ENCODE peak calls at places on chromosomes 1 and 21, in eight cellular contexts. P, C, E, O, I, Q, N and U are unnamed samples.
A peak's percentile ranks its signal among the peaks of the same experiment; 100 is the strongest.

GRCh38 chr1:9101510-9102146 is 27.3 kb downstream of the GPR157 start:
- DNase-seq in P (no peak), C (peak; percentile 57), E (no peak), O (peak; percentile 51), I (no peak), Q (no peak), N (no peak), U (no peak)

GRCh38 chr1:1479547-1480483 is 8.2 kb downstream of the ATAD3B start:
- DNase-seq in P (no peak), C (no peak), E (no peak), O (no peak), I (no peak), Q (no peak), N (no peak), U (no peak)

GRCh38 chr1:175618559-175618958 is 124.8 kb downstream of the TNR start:
- DNase-seq in P (no peak), C (no peak), E (no peak), O (no peak), I (no peak), Q (no peak), N (no peak), U (no peak)

GRCh38 chr1:168135116-168135981 is 1.4 kb downstream of the GPR161 start:
- DNase-seq in P (no peak), C (peak; percentile 26), E (no peak), O (no peak), I (no peak), Q (no peak), N (no peak), U (no peak)

GRCh38 chr1:182441719-182442118 is 8.2 kb upstream of the RGSL1 start:
- DNase-seq in P (no peak), C (no peak), E (no peak), O (no peak), I (no peak), Q (no peak), N (no peak), U (no peak)

GRCh38 chr1:162631546-162632233 is 574 bp upstream of the DDR2 start:
- DNase-seq in P (no peak), C (peak; percentile 56), E (no peak), O (peak; percentile 79), I (no peak), Q (no peak), N (no peak), U (no peak)

GRCh38 chr21:34565238-34565637 is 49.7 kb downstream of the RCAN1 start:
- DNase-seq in P (no peak), C (no peak), E (no peak), O (no peak), I (no peak), Q (no peak), N (no peak), U (no peak)

GRCh38 chr21:42845296-42845965 is 33.9 kb downstream of the WDR4 start:
- DNase-seq in P (no peak), C (peak; percentile 32), E (no peak), O (no peak), I (no peak), Q (no peak), N (peak; percentile 61), U (peak; percentile 73)

GRCh38 chr1:201602413-201603265 is 63.7 kb downstream of the NAV1 start:
- DNase-seq in P (no peak), C (peak; percentile 99), E (peak; percentile 93), O (peak; percentile 87), I (no peak), Q (no peak), N (no peak), U (peak; percentile 28)

GRCh38 chr1:200099040-200099439 is 71.5 kb downstream of the NR5A2 start:
- DNase-seq in P (no peak), C (no peak), E (no peak), O (no peak), I (no peak), Q (no peak), N (no peak), U (no peak)

GRCh38 chr1:232655041-232655745 is 25.3 kb upstream of the SIPA1L2 start:
- DNase-seq in P (no peak), C (peak; percentile 34), E (no peak), O (no peak), I (no peak), Q (peak; percentile 8), N (no peak), U (no peak)

GRCh38 chr1:43426221-43426620 is 27.5 kb downstream of the HYI start:
- DNase-seq in P (no peak), C (no peak), E (no peak), O (no peak), I (no peak), Q (no peak), N (peak; percentile 72), U (no peak)

GRCh38 chr1:36225298-36225899 is 1.2 kb downstream of the THRAP3 start:
- DNase-seq in P (no peak), C (no peak), E (no peak), O (no peak), I (no peak), Q (no peak), N (no peak), U (no peak)

GRCh38 chr1:22612657-22613056 is 23.8 kb upstream of the C1QA start:
- DNase-seq in P (no peak), C (no peak), E (no peak), O (no peak), I (no peak), Q (no peak), N (no peak), U (no peak)

GRCh38 chr1:244678687-244679086 is 25.8 kb downstream of the DESI2 start:
- DNase-seq in P (no peak), C (no peak), E (no peak), O (no peak), I (no peak), Q (no peak), N (no peak), U (no peak)

GRCh38 chr1:14689996-14690614 is 91.6 kb downstream of the KAZN start:
- DNase-seq in P (no peak), C (peak; percentile 77), E (no peak), O (no peak), I (no peak), Q (no peak), N (no peak), U (no peak)

GRCh38 chr21:46112731-46113215 is 14.9 kb downstream of the COL6A2 start:
- DNase-seq in P (no peak), C (no peak), E (no peak), O (no peak), I (no peak), Q (no peak), N (peak; percentile 63), U (no peak)

GRCh38 chr1:32893198-32894018 is 7.1 kb downstream of the HPCA start:
- DNase-seq in P (no peak), C (peak; percentile 37), E (no peak), O (no peak), I (no peak), Q (no peak), N (peak; percentile 85), U (peak; percentile 74)

GRCh38 chr1:224466151-224466550 is 31.6 kb upstream of the WDR26 start:
- DNase-seq in P (no peak), C (no peak), E (no peak), O (no peak), I (no peak), Q (no peak), N (no peak), U (no peak)

GRCh38 chr1:7487756-7488474 is 283.2 kb upstream of the VAMP3 start:
- DNase-seq in P (no peak), C (no peak), E (no peak), O (no peak), I (no peak), Q (no peak), N (no peak), U (no peak)

GRCh38 chr1:208061627-208062026 is 150.7 kb upstream of the CD34 start:
- DNase-seq in P (no peak), C (no peak), E (no peak), O (no peak), I (no peak), Q (no peak), N (no peak), U (no peak)

GRCh38 chr1:109625176-109625575 is 5.5 kb downstream of the AMPD2 start:
- DNase-seq in P (no peak), C (no peak), E (no peak), O (no peak), I (no peak), Q (no peak), N (no peak), U (no peak)

GRCh38 chr1:179030683-179031082 is 5.0 kb downstream of the FAM20B start:
- DNase-seq in P (no peak), C (no peak), E (no peak), O (no peak), I (no peak), Q (no peak), N (no peak), U (no peak)

GRCh38 chr1:89598450-89599331 is 34.2 kb upstream of the LRRC8C start:
- DNase-seq in P (no peak), C (no peak), E (no peak), O (no peak), I (no peak), Q (no peak), N (no peak), U (no peak)

GRCh38 chr1:15139654-15140350 is 13.7 kb upstream of the TMEM51 start:
- DNase-seq in P (no peak), C (peak; percentile 55), E (no peak), O (no peak), I (no peak), Q (no peak), N (no peak), U (no peak)

GRCh38 chr21:45074818-45075605 is 632 bp downstream of the ADARB1 start:
- DNase-seq in P (no peak), C (peak; percentile 51), E (no peak), O (peak; percentile 12), I (peak; percentile 35), Q (no peak), N (peak; percentile 80), U (peak; percentile 85)

GRCh38 chr1:209831615-209832014 is 3.8 kb downstream of the UTP25 start:
- DNase-seq in P (no peak), C (peak; percentile 63), E (no peak), O (peak; percentile 41), I (no peak), Q (no peak), N (no peak), U (no peak)

GRCh38 chr1:20216574-20216973 is 30.3 kb upstream of the PLA2G2C start:
- DNase-seq in P (no peak), C (no peak), E (no peak), O (no peak), I (no peak), Q (no peak), N (no peak), U (no peak)

GRCh38 chr1:236904874-236905741 is 99.1 kb downstream of the MT1HL1 start:
- DNase-seq in P (no peak), C (peak; percentile 94), E (peak; percentile 62), O (peak; percentile 83), I (no peak), Q (no peak), N (no peak), U (no peak)

GRCh38 chr1:38045431-38046332 is 911 bp downstream of the POU3F1 start:
- DNase-seq in P (no peak), C (no peak), E (no peak), O (no peak), I (no peak), Q (no peak), N (no peak), U (no peak)

GRCh38 chr1:173268786-173269277 is 61.7 kb upstream of the TNFSF4 start:
- DNase-seq in P (no peak), C (peak; percentile 58), E (no peak), O (no peak), I (no peak), Q (no peak), N (no peak), U (no peak)

GRCh38 chr1:53909946-53910345 is 16.0 kb downstream of the DIO1 start:
- DNase-seq in P (no peak), C (peak; percentile 9), E (no peak), O (no peak), I (no peak), Q (no peak), N (no peak), U (no peak)

GRCh38 chr1:15963968-15964648 is 11.8 kb downstream of the ZBTB17 start:
- DNase-seq in P (no peak), C (no peak), E (no peak), O (no peak), I (no peak), Q (no peak), N (no peak), U (no peak)

GRCh38 chr1:25105836-25106235 is 126.5 kb downstream of the SYF2 start:
- DNase-seq in P (no peak), C (no peak), E (no peak), O (no peak), I (no peak), Q (no peak), N (peak; percentile 45), U (no peak)